ENCODE peak calls at places on chromosomes 5 and 9, in nine cellular contexts. R is uterus, N is heart left ventricle, W is transverse colon, F is tibial nerve, H is IMR-90, X is esophagus squamous epithelium, V is A549, L is ovary. Q is an unnamed sample.
A peak's percentile ranks its signal among the peaks of the same experiment; 100 is the strongest.

GRCh38 chr5:54080833-54081232 is 229.5 kb downstream of the ARL15 start:
- DNase-seq in V (no peak), F (no peak), N (no peak), R (no peak), X (no peak), L (no peak), W (no peak), H (no peak), Q (no peak)

GRCh38 chr5:172932313-172933017 is 26.8 kb upstream of the RPL26L1 start:
- DNase-seq in X (no peak), V (peak; percentile 86), W (peak; percentile 77), F (peak; percentile 49), L (peak; percentile 75), N (peak; percentile 77), H (peak; percentile 78), R (peak; percentile 78), Q (peak; percentile 87)

GRCh38 chr5:74314906-74315305 is 325.6 kb downstream of the ENC1 start:
- DNase-seq in R (no peak), W (no peak), F (no peak), L (no peak), H (no peak), X (no peak), V (no peak), N (no peak), Q (no peak)

GRCh38 chr9:113548221-113549041 is 84.9 kb downstream of the RGS3 start:
- DNase-seq in R (peak; percentile 34), H (no peak), V (no peak), W (peak; percentile 61), L (peak; percentile 61), X (no peak), N (peak; percentile 78), F (no peak), Q (no peak)

GRCh38 chr5:148798786-148799185 is 27.6 kb upstream of the ADRB2 start:
- DNase-seq in N (no peak), V (no peak), F (no peak), L (no peak), X (no peak), R (no peak), W (no peak), H (no peak), Q (no peak)

GRCh38 chr5:35194636-35195471 is 35.4 kb downstream of the PRLR start:
- DNase-seq in V (no peak), R (no peak), W (peak; percentile 34), F (no peak), L (no peak), N (no peak), X (no peak), H (no peak), Q (peak; percentile 25)

GRCh38 chr5:79512692-79513518 is 1.0 kb downstream of the HOMER1 start:
- DNase-seq in H (peak; percentile 27), W (no peak), L (peak; percentile 22), F (no peak), X (no peak), V (no peak), N (peak; percentile 24), R (no peak), Q (no peak)

GRCh38 chr5:60699549-60700346 is at the start of gene DEPDC1B:
- DNase-seq in X (peak; percentile 11), F (peak; percentile 33), V (peak; percentile 92), W (peak; percentile 91), H (peak; percentile 88), R (peak; percentile 67), N (peak; percentile 84), L (peak; percentile 73), Q (peak; percentile 77)

GRCh38 chr5:24621809-24622208 is 23.0 kb downstream of the CDH10 start:
- DNase-seq in H (no peak), R (no peak), L (no peak), V (no peak), N (peak; percentile 8), W (no peak), X (no peak), F (peak; percentile 26), Q (no peak)

GRCh38 chr9:37444890-37445289 is 20.4 kb downstream of the ZBTB5 start:
- DNase-seq in W (no peak), N (no peak), H (no peak), F (no peak), V (no peak), R (no peak), X (no peak), L (no peak), Q (no peak)

GRCh38 chr5:53331463-53331862 is 149.0 kb upstream of the FST start:
- DNase-seq in V (peak; percentile 16), W (no peak), N (no peak), X (no peak), R (no peak), F (no peak), H (peak; percentile 94), L (no peak), Q (no peak)

GRCh38 chr5:6713274-6714181 is at the start of gene TENT4A:
- DNase-seq in X (peak; percentile 81), F (no peak), N (peak; percentile 46), H (no peak), W (peak; percentile 46), R (peak; percentile 47), V (peak; percentile 6), L (peak; percentile 51), Q (no peak)

GRCh38 chr9:99239341-99240055 is 17.4 kb downstream of the SEC61B start:
- DNase-seq in R (no peak), V (no peak), X (no peak), W (no peak), F (no peak), N (no peak), H (peak; percentile 36), L (no peak), Q (no peak)

GRCh38 chr5:147434049-147434448 is 75.8 kb downstream of the DPYSL3 start:
- DNase-seq in N (no peak), R (no peak), V (no peak), X (no peak), H (no peak), L (no peak), F (no peak), W (no peak), Q (no peak)

GRCh38 chr9:85262333-85262732 is 479.4 kb downstream of the AGTPBP1 start:
- DNase-seq in R (no peak), X (no peak), H (no peak), L (no peak), W (no peak), F (no peak), V (no peak), N (no peak), Q (no peak)

DNA sequence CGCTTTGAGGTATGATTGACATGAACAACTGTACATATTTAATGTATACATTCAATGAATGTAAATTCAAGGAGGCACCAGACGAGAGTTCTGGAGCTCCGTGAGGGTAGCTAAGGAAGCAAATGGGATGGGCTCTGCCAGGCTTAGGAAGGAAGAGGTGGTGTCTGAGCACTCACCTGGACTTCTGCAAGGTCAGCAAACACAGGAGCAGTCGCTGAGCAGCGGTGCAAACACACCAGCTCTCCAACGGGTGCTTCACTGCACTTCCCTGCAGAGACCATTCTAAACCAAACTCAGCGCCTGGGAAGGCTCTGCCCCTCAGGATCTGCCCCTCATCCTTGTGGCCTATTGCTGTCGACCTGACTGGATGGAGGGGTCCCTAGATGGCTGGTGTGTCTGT is 101.5 kb downstream of the COL23A1 start:
- DNase-seq in W (no peak), N (no peak), F (no peak), V (no peak), L (no peak), R (no peak), X (no peak), H (no peak), Q (no peak)
- H3K27ac ChIP-seq in W (no peak overlapping the region), N (no peak overlapping the region), F (no peak overlapping the region), V (no peak overlapping the region), L (no peak overlapping the region), R (no peak overlapping the region), X (no peak overlapping the region), H (no peak overlapping the region), Q (no peak overlapping the region)

DNA sequence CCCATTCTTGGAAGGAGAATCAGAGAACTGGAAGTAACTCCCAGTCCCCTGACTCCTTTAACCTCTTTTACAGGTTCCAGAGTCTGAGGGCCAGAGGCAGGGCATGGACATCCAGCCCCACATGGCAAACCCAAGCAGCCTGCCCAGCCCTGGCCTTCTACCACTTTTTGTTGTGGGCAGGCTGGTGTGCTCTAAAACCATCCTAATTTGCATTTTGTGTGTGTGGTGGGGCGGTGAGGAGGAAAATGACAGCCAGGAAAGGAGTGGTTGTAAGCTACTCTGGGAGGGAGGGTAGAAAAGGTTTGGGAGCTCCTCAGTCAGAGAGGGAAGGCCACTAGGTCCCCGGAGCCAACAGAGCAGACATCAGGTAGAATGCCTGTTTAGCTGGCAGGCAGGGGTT is 90.6 kb downstream of the PSD2 start:
- DNase-seq in W (no peak), F (no peak), L (no peak), V (no peak), H (no peak), R (no peak), N (no peak), X (no peak), Q (no peak)
- TF ChIP-seq POLR2A in W (no peak), F (no peak), L (no peak), V (no peak), H (no peak), R (no peak), N (no peak), X (no peak), Q (no peak)

DNA sequence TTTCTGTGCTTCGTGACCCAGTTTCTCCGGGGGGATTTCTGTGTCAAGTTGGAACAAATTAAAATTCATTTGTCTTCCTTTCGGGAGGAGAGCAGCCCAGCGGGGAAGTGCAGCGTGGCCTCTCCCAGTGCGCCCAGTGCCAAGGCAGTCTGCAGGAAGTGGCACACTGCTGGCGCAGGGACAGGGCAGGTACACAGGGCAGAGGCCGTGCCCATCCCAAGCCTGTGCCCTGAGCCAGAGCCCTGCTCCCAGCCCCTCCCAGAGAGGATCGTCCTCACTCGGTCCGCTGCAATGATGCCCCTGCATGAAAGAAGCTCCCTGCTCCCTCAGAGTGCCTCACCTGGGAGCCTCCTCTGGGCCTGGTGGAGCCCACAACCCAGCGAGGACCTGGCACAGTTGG is 82.4 kb upstream of the PPP1R26 start:
- DNase-seq in V (no peak), L (no peak), N (no peak), R (no peak), X (no peak), W (no peak), F (no peak), H (no peak), Q (no peak)
- H3K4me1 ChIP-seq in V (no peaks in the 10 kb centered on the region), L (no peaks in the 10 kb centered on the region), N (no peaks in the 10 kb centered on the region), R (no peaks in the 10 kb centered on the region), X (no peaks in the 10 kb centered on the region), W (no peaks in the 10 kb centered on the region), F (no peaks in the 10 kb centered on the region), H (no peaks in the 10 kb centered on the region), Q (no peaks in the 10 kb centered on the region)

GRCh38 chr5:176447982-176448608 is at the start of gene FAF2:
- DNase-seq in V (peak; percentile 99), N (peak; percentile 97), X (peak; percentile 80), H (peak; percentile 99), L (peak; percentile 97), R (peak; percentile 95), F (peak; percentile 95), W (peak; percentile 98), Q (peak; percentile 98)

GRCh38 chr5:176447538-176447981 is 625 bp upstream of the FAF2 start:
- DNase-seq in V (no peak), W (no peak), F (peak; percentile 17), R (no peak), L (no peak), X (no peak), H (no peak), N (no peak), Q (no peak)

GRCh38 chr5:176454724-176455394 is 6.7 kb downstream of the FAF2 start:
- DNase-seq in H (no peak), R (no peak), X (no peak), N (no peak), L (no peak), W (no peak), F (no peak), V (no peak), Q (no peak)

GRCh38 chr5:176446884-176447537 is 1.2 kb upstream of the FAF2 start:
- DNase-seq in R (no peak), V (no peak), N (peak; percentile 8), H (no peak), L (peak; percentile 30), W (peak; percentile 31), F (no peak), X (no peak), Q (no peak)

GRCh38 chr5:176450077-176450476 is 1.9 kb downstream of the FAF2 start:
- DNase-seq in N (no peak), X (no peak), W (no peak), F (no peak), V (no peak), L (no peak), H (no peak), R (no peak), Q (no peak)
- H3K27ac ChIP-seq in N (no peak overlapping the region), X (no peak overlapping the region), W (no peak overlapping the region), F (no peak overlapping the region), V (no peak overlapping the region), L (no peak overlapping the region), H (no peak overlapping the region), R (no peak overlapping the region), Q (no peak overlapping the region)